ENCODE peak calls at places on chromosomes 1 and 21, in eight cellular contexts. T, L, B, S, G, E, O and Y are unnamed samples.

GRCh38 chr1:67668660-67669059 is 16.3 kb upstream of the GADD45A start:
- DNase-seq in B (no peak), S (no peak), O (no peak), L (no peak), T (no peak), G (no peak), E (no peak), Y (no peak)

GRCh38 chr1:98781906-98782305 is 120.4 kb downstream of the SNX7 start:
- DNase-seq in S (no peak), T (no peak), E (no peak), G (no peak), L (no peak), B (no peak), O (no peak), Y (no peak)

GRCh38 chr21:39316062-39316461 is 2.6 kb upstream of the BRWD1 start:
- DNase-seq in G (no peak), S (no peak), O (no peak), L (no peak), E (no peak), B (no peak), T (no peak), Y (no peak)

GRCh38 chr1:16248603-16249534 is 11.9 kb upstream of the CPLANE2 start:
- DNase-seq in O (peak; percentile 50), S (peak; percentile 91), T (no peak), E (peak; percentile 80), G (peak; percentile 83), B (peak; percentile 13), L (peak; percentile 85), Y (peak; percentile 80)

GRCh38 chr1:91404151-91405012 is at the start of gene HFM1:
- DNase-seq in G (peak; percentile 86), B (peak; percentile 41), E (no peak), S (peak; percentile 92), T (peak; percentile 54), O (peak; percentile 11), L (peak; percentile 69), Y (peak; percentile 11)

GRCh38 chr1:182739545-182739944 is 50.0 kb upstream of the NPL start:
- DNase-seq in L (peak; percentile 31), E (no peak), G (no peak), T (no peak), S (no peak), O (no peak), B (no peak), Y (no peak)

GRCh38 chr1:42949312-42950145 is 9.1 kb downstream of the SLC2A1 start:
- DNase-seq in B (no peak), S (no peak), T (no peak), O (no peak), G (no peak), L (no peak), E (no peak), Y (no peak)

GRCh38 chr1:164598719-164599118 is 39.7 kb downstream of the PBX1 start:
- DNase-seq in B (no peak), G (no peak), L (no peak), S (no peak), O (no peak), E (no peak), T (no peak), Y (no peak)

GRCh38 chr21:44484498-44485253 is 29.4 kb downstream of the LRRC3 start:
- DNase-seq in G (no peak), E (no peak), L (no peak), B (no peak), T (no peak), S (no peak), O (no peak), Y (no peak)

GRCh38 chr1:204089044-204089751 is 16.3 kb downstream of the SOX13 start:
- DNase-seq in S (peak; percentile 97), L (peak; percentile 68), E (no peak), T (no peak), B (no peak), G (no peak), O (no peak), Y (no peak)
- H3K4me3 ChIP-seq in S (no peak overlapping the region), L (no peak overlapping the region), E (no peak overlapping the region), T (no peak overlapping the region), B (no peak overlapping the region), G (no peak overlapping the region), O (peak overlapping the region; percentile 7), Y (no peak overlapping the region)

GRCh38 chr1:211009944-211010343 is 124.0 kb downstream of the KCNH1 start:
- DNase-seq in T (no peak), S (no peak), G (no peak), E (no peak), O (no peak), B (no peak), L (no peak), Y (no peak)
- TF ChIP-seq CTCF in T (no peak), S (no peak), G (no peak), E (peak; percentile 15), O (no peak), B (peak; percentile 15), L (no peak), Y (no peak)

GRCh38 chr1:1777950-1778826 is at the start of gene NADK:
- DNase-seq in G (peak; percentile 74), L (peak; percentile 46), E (peak; percentile 90), B (peak; percentile 16), T (peak; percentile 70), S (peak; percentile 78), O (no peak), Y (no peak)

GRCh38 chr1:1781526-1781903 is 3.2 kb upstream of the NADK start:
- DNase-seq in O (no peak), T (no peak), B (no peak), L (no peak), G (no peak), E (no peak), S (no peak), Y (no peak)

GRCh38 chr1:1778827-1779675 is 781 bp upstream of the NADK start:
- DNase-seq in B (peak; percentile 48), L (no peak), G (peak; percentile 74), S (peak; percentile 84), O (no peak), E (peak; percentile 90), T (peak; percentile 68), Y (no peak)

GRCh38 chr1:1780598-1781525 is 2.6 kb upstream of the NADK start:
- DNase-seq in B (no peak), L (no peak), E (no peak), O (no peak), G (no peak), S (no peak), T (no peak), Y (no peak)

GRCh38 chr1:1779691-1780597 is 1.7 kb upstream of the NADK start:
- DNase-seq in O (no peak), E (no peak), B (no peak), G (no peak), T (peak; percentile 44), L (peak; percentile 72), S (no peak), Y (peak; percentile 11)
- H3K4me3 ChIP-seq in O (peak overlapping the region; percentile 74), E (no peak overlapping the region), B (no peak overlapping the region), G (no peak overlapping the region), T (peak overlapping the region; percentile 38), L (no peak overlapping the region), S (no peak overlapping the region), Y (no peak overlapping the region)

GRCh38 chr1:204380293-204380831 is 20.6 kb upstream of the PLEKHA6 start:
- DNase-seq in B (no peak), S (no peak), G (no peak), E (peak; percentile 79), T (no peak), L (no peak), O (no peak), Y (no peak)

GRCh38 chr1:204382714-204383083 is 23.0 kb upstream of the PLEKHA6 start:
- DNase-seq in O (no peak), T (no peak), L (no peak), S (no peak), B (no peak), G (no peak), E (no peak), Y (no peak)

GRCh38 chr1:204377800-204378608 is 18.3 kb upstream of the PLEKHA6 start:
- DNase-seq in B (no peak), O (no peak), L (no peak), G (peak; percentile 21), S (peak; percentile 66), T (peak; percentile 37), E (peak; percentile 90), Y (no peak)

GRCh38 chr1:204384636-204385354 is 25.1 kb upstream of the PLEKHA6 start:
- DNase-seq in L (no peak), G (peak; percentile 31), O (no peak), E (peak; percentile 71), T (no peak), B (no peak), S (peak; percentile 70), Y (peak; percentile 21)

GRCh38 chr1:204383163-204383904 is 23.6 kb upstream of the PLEKHA6 start:
- DNase-seq in L (no peak), O (no peak), B (no peak), T (no peak), E (no peak), G (no peak), S (no peak), Y (no peak)
- TF ChIP-seq CTCF in L (no peak), O (no peak), B (no peak), T (no peak), E (no peak), G (no peak), S (no peak), Y (no peak)

DNA sequence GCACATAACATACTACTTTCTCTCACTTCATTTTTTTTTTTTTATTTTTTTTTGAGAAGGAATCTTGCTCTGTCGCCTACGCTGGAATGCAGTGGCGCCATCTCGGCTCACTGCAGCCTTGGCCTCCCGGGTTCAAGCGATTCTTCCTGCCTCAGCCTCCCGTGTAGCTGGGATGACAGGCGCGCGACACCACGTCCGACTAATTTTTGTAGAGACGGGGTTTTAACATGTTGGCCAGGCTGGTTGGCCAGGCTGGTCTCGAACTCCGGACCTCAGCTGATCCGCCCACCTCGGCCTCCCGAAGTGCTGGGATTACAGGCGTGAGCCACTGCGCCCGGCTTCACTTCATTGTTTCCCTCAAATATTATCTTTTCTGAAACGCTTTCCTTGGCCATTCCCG is 573 bp upstream of the PEX19 start:
- DNase-seq in B (no peak), E (no peak), L (no peak), S (no peak), T (no peak), O (no peak), G (no peak), Y (no peak)
- H3K4me3 ChIP-seq in B (peak overlapping the region; percentile 99), E (peak overlapping the region; percentile 93), L (peak overlapping the region; percentile 37), S (peak overlapping the region; percentile 93), T (peak overlapping the region; percentile 89), O (peak overlapping the region; percentile 97), G (peak overlapping the region; percentile 69), Y (no peak overlapping the region)

GRCh38 chr1:153058154-153058553 is 842 bp upstream of the SPRR2A start:
- DNase-seq in E (peak; percentile 14), T (no peak), L (no peak), O (no peak), G (no peak), S (no peak), B (no peak), Y (no peak)
- TF ChIP-seq CTCF in E (no peak), T (no peak), L (no peak), O (no peak), G (no peak), S (no peak), B (no peak), Y (no peak)